ENCODE peak calls at places on chromosomes 3 and 15, in eight cellular contexts. C is islet precursor cell; V is foreskin fibroblast; U is T47D; W is CD4-positive, CD25-positive, alpha-beta regulatory T cell; M is activated T-cell treated with anti-CD3 and anti-CD28 coated beads, Interleukin-2, amount 50 U/mL, for 24 hours; T is neuronal stem cell; N is Panc1. R is an unnamed sample.

GRCh38 chr3:158522737-158523136 is 48.3 kb upstream of the MLF1 start:
- DNase-seq in W (no peak), N (no peak), V (peak), U (no peak), M (no peak), T (no peak), C (no peak), R (peak)

GRCh38 chr3:125261031-125261430 is 48.5 kb upstream of the SLC12A8 start:
- DNase-seq in U (no peak), V (no peak), M (no peak), W (no peak), C (no peak), N (no peak), T (no peak), R (no peak)

GRCh38 chr15:68504721-68505090 is 72.7 kb upstream of the ITGA11 start:
- DNase-seq in T (no peak), N (no peak), U (no peak), C (no peak), M (no peak), V (no peak), W (no peak), R (no peak)

GRCh38 chr3:114121996-114122709 is 56.7 kb downstream of the DRD3 start:
- DNase-seq in T (no peak), C (no peak), U (no peak), N (no peak), W (no peak), V (peak), M (no peak), R (peak)

GRCh38 chr15:40493089-40493840 is 22.5 kb downstream of the CHST14 start:
- DNase-seq in U (no peak), C (no peak), M (peak), N (no peak), W (peak), T (no peak), V (peak), R (no peak)

GRCh38 chr3:160885791-160886286 is 129.8 kb downstream of the PPM1L start:
- DNase-seq in M (no peak), T (no peak), C (peak), W (no peak), N (no peak), U (no peak), V (peak), R (no peak)

GRCh38 chr15:89775815-89776214 is 317 bp upstream of the MESP2 start:
- DNase-seq in C (no peak), V (no peak), N (no peak), W (no peak), M (no peak), T (no peak), U (no peak), R (no peak)

GRCh38 chr3:166902374-166902773 is 477.7 kb downstream of the ZBBX start:
- DNase-seq in V (no peak), C (no peak), W (no peak), U (peak), T (no peak), N (no peak), M (no peak), R (no peak)

GRCh38 chr15:65066001-65066634 is 1.7 kb downstream of the RASL12 start:
- DNase-seq in M (no peak), W (no peak), V (no peak), N (no peak), U (no peak), C (no peak), T (no peak), R (no peak)

GRCh38 chr3:88311826-88312225 is 162.1 kb downstream of the C3orf38 start:
- DNase-seq in N (no peak), C (no peak), V (no peak), T (no peak), W (no peak), M (no peak), U (peak), R (no peak)

GRCh38 chr15:27027229-27027628 is 56.2 kb downstream of the GABRG3 start:
- DNase-seq in U (no peak), W (no peak), V (no peak), C (no peak), M (no peak), N (no peak), T (no peak), R (no peak)

GRCh38 chr3:151307131-151307530 is 9.5 kb downstream of the GPR87 start:
- DNase-seq in T (no peak), W (no peak), M (no peak), V (no peak), N (no peak), U (peak), C (no peak), R (no peak)

GRCh38 chr3:100838157-100838556 is 128.9 kb downstream of the TFG start:
- DNase-seq in C (no peak), M (no peak), T (no peak), N (no peak), V (no peak), W (no peak), U (no peak), R (no peak)

GRCh38 chr3:128280466-128281455 is 127.5 kb downstream of the EEFSEC start:
- DNase-seq in M (no peak), U (no peak), T (no peak), V (no peak), C (peak), N (no peak), W (no peak), R (no peak)

GRCh38 chr15:35281515-35281914 is 196.4 kb upstream of the NANOGP8 start:
- DNase-seq in C (no peak), T (no peak), W (no peak), U (no peak), N (no peak), V (peak), M (no peak), R (peak)

GRCh38 chr3:115704661-115705338 is 81.5 kb downstream of the GAP43 start:
- DNase-seq in W (no peak), U (no peak), V (peak), C (no peak), M (no peak), T (no peak), N (no peak), R (no peak)

GRCh38 chr3:172142074-172143059 is 103.0 kb downstream of the FNDC3B start:
- DNase-seq in M (no peak), T (no peak), C (peak), U (no peak), V (peak), W (no peak), N (peak), R (no peak)

GRCh38 chr3:34678580-34678979 is 880.1 kb downstream of the PDCD6IP start:
- DNase-seq in C (peak), N (no peak), U (no peak), M (no peak), V (no peak), W (no peak), T (no peak), R (no peak)

GRCh38 chr15:96047255-96047931 is 283.1 kb upstream of the NR2F2 start:
- DNase-seq in N (no peak), M (no peak), W (no peak), U (no peak), T (no peak), C (no peak), V (peak), R (peak)

GRCh38 chr3:142618917-142619401 is 22.8 kb downstream of the PLS1 start:
- DNase-seq in W (no peak), U (no peak), C (no peak), M (no peak), N (peak), T (no peak), V (peak), R (no peak)

R was measured in AG08396.